ENCODE peak calls at places on chromosomes 11 and 22, in four cellular contexts. V is left kidney, E is globus pallidus, A is colonic mucosa. H is an unnamed sample.

GRCh38 chr11:14300661-14301304 is 58.2 kb downstream of the RRAS2 start:
- DNase-seq in V (peak; percentile 78), E (peak; percentile 61), A (peak; percentile 58), H (peak; percentile 48)

GRCh38 chr22:44450503-44450902 is 47.5 kb downstream of the RTL6 start:
- DNase-seq in V (no peak), E (no peak), A (no peak), H (no peak)

GRCh38 chr11:88293931-88294330 is 43.6 kb downstream of the CTSC start:
- DNase-seq in V (no peak), E (no peak), A (no peak), H (no peak)

GRCh38 chr11:26245046-26245445 is 86.9 kb upstream of the ANO3 start:
- DNase-seq in V (no peak), E (no peak), A (no peak), H (no peak)

GRCh38 chr11:77747381-77747969 is 73.0 kb downstream of the RSF1 start:
- DNase-seq in V (no peak), E (no peak), A (no peak), H (no peak)

GRCh38 chr22:29300467-29300806 is 6.0 kb upstream of the GAS2L1 start:
- DNase-seq in V (no peak), E (no peak), A (no peak), H (no peak)

GRCh38 chr11:78902771-78903507 is 328.3 kb upstream of the NARS2 start:
- DNase-seq in V (peak; percentile 42), E (no peak), A (no peak), H (no peak)

GRCh38 chr11:14971865-14972580 is at the start of gene CALCA:
- DNase-seq in V (peak; percentile 52), E (no peak), A (no peak), H (no peak)

GRCh38 chr11:67054851-67055523 is 1.7 kb upstream of the RHOD start:
- DNase-seq in V (peak; percentile 78), E (no peak), A (peak; percentile 85), H (no peak)

GRCh38 chr22:35230839-35231584 is 26.3 kb upstream of the HMGXB4 start:
- DNase-seq in V (no peak), E (no peak), A (peak; percentile 27), H (no peak)

GRCh38 chr22:35604671-35605457 is 12.3 kb downstream of the MB start:
- DNase-seq in V (no peak), E (no peak), A (no peak), H (no peak)

GRCh38 chr22:31630331-31631329 is 31.4 kb downstream of the PISD start:
- DNase-seq in V (peak; percentile 95), E (peak; percentile 73), A (peak; percentile 73), H (peak; percentile 72)

GRCh38 chr22:46660604-46661201 is 40.5 kb downstream of the GRAMD4 start:
- DNase-seq in V (no peak), E (no peak), A (peak; percentile 82), H (no peak)

GRCh38 chr11:117248341-117248740 is 15.9 kb downstream of the RNF214 start:
- DNase-seq in V (no peak), E (no peak), A (no peak), H (no peak)

GRCh38 chr11:4467811-4468606 is 14.4 kb upstream of the OR52K1 start:
- DNase-seq in V (no peak), E (no peak), A (no peak), H (no peak)

GRCh38 chr22:23786261-23786710 is 480 bp upstream of the SMARCB1 start:
- DNase-seq in V (no peak), E (no peak), A (no peak), H (no peak)